ENCODE peak calls at places on chromosomes 12 and 14, in ten cellular contexts. Y is neural crest cell, N is GM12878, B is mesothelial cell of epicardium, D is PC-9, O is OCI-LY7, T is HCT116, W is gastrocnemius medialis, J is tibial artery, L is breast epithelium. P is an unnamed sample.

GRCh38 chr14:103273145-103273846 is 60.7 kb upstream of the EIF5 start:
- DNase-seq in Y (no peak), N (no peak), B (no peak), D (no peak), O (no peak), T (no peak), W (no peak), J (no peak), L (peak), P (no peak)

GRCh38 chr14:92240658-92241057 is 82.3 kb upstream of the SLC24A4 start:
- DNase-seq in Y (no peak), N (no peak), B (no peak), D (no peak), O (no peak), T (no peak), W (no peak), J (no peak), L (no peak), P (no peak)

GRCh38 chr12:94190623-94191022 is 42.2 kb downstream of the PLXNC1 start:
- DNase-seq in Y (no peak), N (no peak), B (no peak), D (no peak), O (no peak), T (no peak), W (no peak), J (no peak), L (no peak), P (no peak)

GRCh38 chr12:51391047-51391837 is at the start of gene GALNT6:
- DNase-seq in Y (peak), N (no peak), B (peak), D (peak), O (peak), T (no peak), W (no peak), J (no peak), L (no peak), P (no peak)

GRCh38 chr12:21677622-21678277 is 20.1 kb upstream of the LDHB start:
- DNase-seq in Y (no peak), N (no peak), B (no peak), D (no peak), O (no peak), T (no peak), W (no peak), J (no peak), L (no peak), P (peak)

GRCh38 chr14:54251356-54251755 is 145.5 kb upstream of the CDKN3 start:
- DNase-seq in Y (no peak), N (no peak), B (no peak), D (no peak), O (no peak), T (no peak), W (no peak), J (no peak), L (no peak), P (no peak)

GRCh38 chr12:66190519-66191406 is 1.7 kb downstream of the IRAK3 start:
- DNase-seq in Y (no peak), N (no peak), B (no peak), D (no peak), O (no peak), T (no peak), W (no peak), J (no peak), L (no peak), P (no peak)

GRCh38 chr12:95574799-95575452 is 23.6 kb upstream of the USP44 start:
- DNase-seq in Y (no peak), N (no peak), B (no peak), D (peak), O (no peak), T (peak), W (no peak), J (no peak), L (no peak), P (peak)

GRCh38 chr14:101110729-101111619 is 207.5 kb upstream of the RTL1 start:
- DNase-seq in Y (peak), N (no peak), B (no peak), D (no peak), O (no peak), T (no peak), W (no peak), J (peak), L (peak), P (no peak)

GRCh38 chr12:19338405-19338804 is 100.9 kb upstream of the AEBP2 start:
- DNase-seq in Y (no peak), N (no peak), B (no peak), D (no peak), O (no peak), T (no peak), W (no peak), J (no peak), L (no peak), P (no peak)

GRCh38 chr12:53869500-53869899 is 69.1 kb upstream of the HOXC13 start:
- DNase-seq in Y (no peak), N (no peak), B (no peak), D (peak), O (no peak), T (no peak), W (no peak), J (no peak), L (peak), P (no peak)

GRCh38 chr14:51449666-51450061 is 202.0 kb upstream of the FRMD6 start:
- DNase-seq in Y (no peak), N (no peak), B (no peak), D (no peak), O (no peak), T (no peak), W (no peak), J (no peak), L (no peak), P (no peak)

GRCh38 chr12:104199964-104200363 is 15.6 kb upstream of the TXNRD1 start:
- DNase-seq in Y (no peak), N (no peak), B (no peak), D (no peak), O (no peak), T (no peak), W (no peak), J (no peak), L (no peak), P (no peak)

GRCh38 chr12:124352839-124353238 is 57.9 kb downstream of the RFLNA start:
- DNase-seq in Y (no peak), N (no peak), B (no peak), D (no peak), O (no peak), T (no peak), W (peak), J (no peak), L (no peak), P (peak)

GRCh38 chr12:124422142-124422569 is 127.3 kb downstream of the RFLNA start:
- DNase-seq in Y (no peak), N (no peak), B (no peak), D (peak), O (no peak), T (no peak), W (no peak), J (peak), L (peak), P (peak)

GRCh38 chr12:121797937-121798801 is 4.7 kb upstream of the RHOF start:
- DNase-seq in Y (no peak), N (no peak), B (no peak), D (no peak), O (no peak), T (no peak), W (peak), J (peak), L (no peak), P (no peak)

GRCh38 chr12:6384499-6385436 is 806 bp downstream of the LTBR start:
- DNase-seq in Y (no peak), N (no peak), B (no peak), D (peak), O (no peak), T (no peak), W (no peak), J (no peak), L (no peak), P (no peak)

GRCh38 chr12:59649203-59649602 is 53.4 kb downstream of the SLC16A7 start:
- DNase-seq in Y (no peak), N (no peak), B (no peak), D (peak), O (no peak), T (no peak), W (no peak), J (no peak), L (no peak), P (no peak)

GRCh38 chr12:10082057-10082874 is 16.5 kb downstream of the CLEC1A start:
- DNase-seq in Y (no peak), N (no peak), B (no peak), D (no peak), O (no peak), T (no peak), W (no peak), J (no peak), L (no peak), P (no peak)

GRCh38 chr12:26109343-26109841 is 15.4 kb downstream of the BHLHE41 start:
- DNase-seq in Y (no peak), N (no peak), B (no peak), D (no peak), O (no peak), T (no peak), W (peak), J (peak), L (no peak), P (no peak)

GRCh38 chr14:100577321-100577985 is 9.8 kb downstream of the BEGAIN start:
- DNase-seq in Y (no peak), N (no peak), B (no peak), D (no peak), O (no peak), T (no peak), W (no peak), J (peak), L (no peak), P (no peak)

GRCh38 chr12:3364226-3364625 is 126.8 kb upstream of the PRMT8 start:
- DNase-seq in Y (no peak), N (no peak), B (no peak), D (no peak), O (no peak), T (no peak), W (no peak), J (no peak), L (no peak), P (no peak)

GRCh38 chr12:93521225-93521854 is 51.1 kb upstream of the SOCS2 start:
- DNase-seq in Y (no peak), N (no peak), B (no peak), D (no peak), O (no peak), T (no peak), W (no peak), J (no peak), L (no peak), P (no peak)

GRCh38 chr12:132117558-132117875 is 26.6 kb downstream of the DDX51 start:
- DNase-seq in Y (no peak), N (no peak), B (no peak), D (no peak), O (no peak), T (peak), W (no peak), J (no peak), L (no peak), P (peak)

GRCh38 chr14:66508846-66509621 is 1.1 kb downstream of the GPHN start:
- DNase-seq in Y (peak), N (peak), B (peak), D (peak), O (no peak), T (no peak), W (peak), J (peak), L (no peak), P (peak)

GRCh38 chr12:132529899-132530298 is 39.9 kb downstream of the FBRSL1 start:
- DNase-seq in Y (no peak), N (no peak), B (no peak), D (no peak), O (no peak), T (no peak), W (no peak), J (no peak), L (no peak), P (no peak)

GRCh38 chr12:47123730-47124129 is 44.0 kb upstream of the AMIGO2 start:
- DNase-seq in Y (no peak), N (no peak), B (no peak), D (no peak), O (no peak), T (no peak), W (no peak), J (no peak), L (no peak), P (no peak)

GRCh38 chr14:99884834-99885648 is 91.8 kb downstream of the EML1 start:
- DNase-seq in Y (no peak), N (peak), B (no peak), D (no peak), O (peak), T (peak), W (no peak), J (no peak), L (no peak), P (peak)

GRCh38 chr12:92879698-92880322 is 49.3 kb downstream of the EEA1 start:
- DNase-seq in Y (no peak), N (no peak), B (no peak), D (no peak), O (no peak), T (no peak), W (no peak), J (no peak), L (no peak), P (no peak)

GRCh38 chr14:30756594-30756993 is 117.8 kb upstream of the COCH start:
- DNase-seq in Y (no peak), N (no peak), B (no peak), D (no peak), O (no peak), T (no peak), W (no peak), J (no peak), L (no peak), P (no peak)

GRCh38 chr14:30748343-30748742 is 126.0 kb upstream of the COCH start:
- DNase-seq in Y (no peak), N (no peak), B (no peak), D (no peak), O (no peak), T (no peak), W (no peak), J (no peak), L (no peak), P (no peak)

GRCh38 chr14:30753452-30753851 is 120.9 kb upstream of the COCH start:
- DNase-seq in Y (no peak), N (no peak), B (no peak), D (no peak), O (no peak), T (no peak), W (no peak), J (no peak), L (no peak), P (no peak)

GRCh38 chr14:30754778-30755177 is 119.6 kb upstream of the COCH start:
- DNase-seq in Y (no peak), N (no peak), B (no peak), D (no peak), O (no peak), T (no peak), W (no peak), J (no peak), L (no peak), P (no peak)

DNA sequence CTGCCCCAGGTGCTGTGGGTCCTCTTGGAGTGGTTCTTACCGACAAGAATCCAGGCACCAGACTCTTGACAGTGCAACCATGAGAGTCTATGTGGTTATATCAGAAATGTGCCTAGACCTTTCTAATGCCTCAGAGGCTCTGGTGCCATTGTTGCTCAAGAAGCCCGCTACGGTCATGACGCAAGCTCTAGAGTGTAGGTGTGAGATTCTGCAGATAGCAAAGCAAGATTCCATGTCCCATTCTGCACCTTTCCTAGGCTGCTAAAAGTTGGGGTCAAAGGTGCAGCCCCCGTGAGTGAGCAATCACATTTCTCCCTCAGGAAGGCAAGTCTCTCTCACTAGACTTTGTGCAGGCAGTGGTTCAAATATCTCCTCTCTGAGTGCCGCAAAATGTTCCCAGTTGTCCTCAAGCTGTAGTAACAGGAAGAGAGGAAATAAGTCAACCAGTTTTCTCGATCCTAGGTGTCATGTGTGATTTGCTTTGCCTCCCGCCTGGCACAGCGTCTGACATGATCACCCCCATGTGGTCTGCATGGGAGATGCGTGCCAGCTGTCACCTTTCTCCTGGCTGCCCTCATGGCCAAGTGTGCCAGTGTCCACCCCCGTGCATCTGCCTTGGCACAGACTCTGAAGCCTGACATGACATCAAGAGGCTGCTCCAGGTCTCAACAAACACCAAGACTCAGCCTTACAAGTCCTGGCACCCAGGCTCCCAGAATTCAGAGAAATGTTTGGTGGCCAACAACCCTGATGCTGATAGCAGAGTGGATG is 122.5 kb upstream of the COCH start:
- DNase-seq in Y (no peak), N (no peak), B (no peak), D (no peak), O (peak), T (no peak), W (no peak), J (no peak), L (no peak), P (no peak)
- TF ChIP-seq CTCF in Y (no peak), N (peak), B (no peak), D (no peak), O (peak), T (no peak), W (no peak), J (no peak), L (no peak), P (no peak)

DNA sequence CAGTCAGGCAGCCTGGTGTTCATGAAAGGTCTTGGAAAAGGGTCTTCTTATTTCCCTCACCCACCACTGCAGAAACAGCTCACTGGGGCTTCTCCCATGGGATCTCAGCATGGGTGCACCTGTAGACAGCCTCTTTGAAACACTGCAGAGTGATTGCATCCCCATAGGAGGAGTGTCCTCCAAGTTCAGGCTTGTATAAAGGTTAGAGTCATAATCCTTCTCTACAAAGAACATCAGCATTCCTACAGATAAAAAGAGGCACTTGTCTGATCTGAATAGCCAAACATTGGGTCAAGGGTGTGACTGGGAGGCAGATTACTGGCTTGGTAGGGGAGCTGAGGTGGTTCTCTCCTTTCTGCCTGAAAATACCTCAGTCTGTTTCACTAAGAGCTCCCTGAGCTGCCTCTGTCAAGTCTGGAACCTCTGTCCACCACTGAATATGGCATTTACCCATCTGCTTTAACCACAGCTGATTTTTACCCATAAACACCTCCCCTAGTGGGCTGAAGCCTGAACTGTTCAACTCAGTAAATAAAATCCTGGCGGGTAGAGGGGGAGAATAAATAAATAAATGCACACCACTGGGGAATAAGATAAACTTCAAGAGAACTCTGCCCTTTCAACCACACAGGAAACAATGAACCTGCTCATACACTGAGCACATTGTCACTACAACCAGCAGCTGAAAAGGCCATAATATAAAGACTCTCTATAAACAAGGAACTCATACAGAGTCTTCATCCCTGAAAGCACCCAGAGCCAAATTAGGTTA is 120.7 kb upstream of the SCAF11 start:
- DNase-seq in Y (no peak), N (no peak), B (no peak), D (no peak), O (peak), T (no peak), W (no peak), J (no peak), L (no peak), P (no peak)
- TF ChIP-seq CTCF in Y (peak), N (no peak), B (no peak), D (no peak), O (peak), T (no peak), W (no peak), J (no peak), L (no peak), P (no peak)

GRCh38 chr14:64060648-64061096 is 207.9 kb downstream of the SYNE2 start:
- DNase-seq in Y (peak), N (no peak), B (no peak), D (peak), O (peak), T (peak), W (no peak), J (no peak), L (no peak), P (peak)
- TF ChIP-seq CTCF in Y (peak), N (peak), B (peak), D (peak), O (peak), T (no peak), W (peak), J (no peak), L (no peak), P (peak)

DNA sequence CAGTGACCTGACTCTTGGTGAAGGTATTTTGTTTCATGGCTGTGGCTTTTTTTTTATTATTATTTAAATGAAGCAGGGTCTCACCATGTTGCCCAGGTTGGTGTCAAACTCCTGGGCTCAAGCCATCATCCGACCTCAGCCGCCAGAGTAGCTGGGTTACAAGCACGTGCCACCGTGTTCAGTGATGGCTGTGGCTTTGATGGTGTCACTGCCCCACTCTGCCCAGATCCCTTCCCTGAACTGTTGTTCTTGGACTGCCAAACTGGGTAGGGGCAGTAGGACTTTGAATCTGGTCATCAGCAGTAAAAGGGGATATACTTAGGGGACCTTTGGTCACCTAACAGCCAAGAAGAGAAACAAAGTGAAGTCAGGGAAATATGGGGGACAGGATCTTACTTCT is 19.4 kb downstream of the B4GALNT3 start:
- DNase-seq in Y (no peak), N (no peak), B (no peak), D (no peak), O (no peak), T (no peak), W (no peak), J (no peak), L (no peak), P (no peak)
- TF ChIP-seq CTCF in Y (no peak), N (no peak), B (no peak), D (no peak), O (no peak), T (no peak), W (no peak), J (no peak), L (no peak), P (no peak)

GRCh38 chr14:77616454-77617229 is at the start of gene SPTLC2:
- DNase-seq in Y (peak), N (peak), B (peak), D (peak), O (peak), T (peak), W (peak), J (peak), L (peak), P (peak)
- TF ChIP-seq CTCF in Y (no peak), N (peak), B (no peak), D (no peak), O (peak), T (no peak), W (no peak), J (no peak), L (no peak), P (peak)

GRCh38 chr14:96938946-96939345 is 141.8 kb downstream of the VRK1 start:
- DNase-seq in Y (no peak), N (no peak), B (no peak), D (no peak), O (no peak), T (no peak), W (no peak), J (no peak), L (no peak), P (no peak)
- TF ChIP-seq CTCF in Y (peak), N (no peak), B (peak), D (peak), O (peak), T (no peak), W (no peak), J (no peak), L (no peak), P (no peak)

GRCh38 chr14:28152453-28153044 is 614.0 kb upstream of the FOXG1 start:
- DNase-seq in Y (no peak), N (no peak), B (no peak), D (no peak), O (no peak), T (no peak), W (no peak), J (no peak), L (no peak), P (no peak)

GRCh38 chr14:28157289-28157869 is 609.2 kb upstream of the FOXG1 start:
- DNase-seq in Y (no peak), N (no peak), B (no peak), D (no peak), O (no peak), T (no peak), W (no peak), J (no peak), L (no peak), P (no peak)

GRCh38 chr14:28151931-28152330 is 614.7 kb upstream of the FOXG1 start:
- DNase-seq in Y (no peak), N (no peak), B (no peak), D (no peak), O (no peak), T (no peak), W (no peak), J (no peak), L (no peak), P (no peak)
- TF ChIP-seq CTCF in Y (no peak), N (no peak), B (no peak), D (no peak), O (no peak), T (no peak), W (no peak), J (no peak), L (no peak), P (no peak)

P was measured in A549.